ENCODE peak calls at places on chromosomes 6 and 20, in six cellular contexts. Q, M, A, L, J and G are unnamed samples.

GRCh38 chr20:58706150-58706892 is 13.7 kb downstream of the NPEPL1 start:
- DNase-seq in Q (no peak), M (peak; percentile 17), A (no peak), L (no peak), J (no peak), G (no peak)

GRCh38 chr20:38342716-38343106 is 3.6 kb upstream of the LBP start:
- DNase-seq in Q (no peak), M (no peak), A (no peak), L (no peak), J (no peak), G (no peak)

GRCh38 chr6:85421963-85422362 is 27.9 kb upstream of the NT5E start:
- DNase-seq in Q (no peak), M (no peak), A (no peak), L (no peak), J (no peak), G (no peak)

GRCh38 chr6:34598725-34599124 is 42.6 kb upstream of the SPDEF start:
- DNase-seq in Q (no peak), M (no peak), A (no peak), L (no peak), J (no peak), G (no peak)

GRCh38 chr6:35363293-35363750 is 21.0 kb downstream of the PPARD start:
- DNase-seq in Q (no peak), M (no peak), A (no peak), L (no peak), J (no peak), G (no peak)

GRCh38 chr20:39878321-39878720 is 810.7 kb downstream of the MAFB start:
- DNase-seq in Q (no peak), M (no peak), A (no peak), L (no peak), J (no peak), G (no peak)

GRCh38 chr6:51618563-51618962 is 468.9 kb downstream of the PKHD1 start:
- DNase-seq in Q (no peak), M (no peak), A (peak; percentile 30), L (no peak), J (no peak), G (no peak)

GRCh38 chr6:149925974-149926777 is 3.3 kb upstream of the RAET1G start:
- DNase-seq in Q (peak; percentile 70), M (peak; percentile 95), A (peak; percentile 74), L (peak; percentile 38), J (peak; percentile 79), G (peak; percentile 58)